ENCODE peak calls at places on chromosomes 5 and 9, in five cellular contexts. One of them, this sample, is unnamed.

GRCh38 chr9:114348906-114349482 is 19.3 kb downstream of the ORM2 start:
- DNase-seq in hypothalamus: peak
- DNase-seq in mesendoderm: peak
- DNase-seq in T-helper 17 cell: no peak
- DNase-seq in Caco-2: peak
- DNase-seq in this sample: no peak

GRCh38 chr9:133359420-133360175 is 3.2 kb downstream of the SURF2 start:
- DNase-seq in hypothalamus: no peak
- DNase-seq in mesendoderm: peak
- DNase-seq in T-helper 17 cell: no peak
- DNase-seq in Caco-2: peak
- DNase-seq in this sample: no peak

GRCh38 chr5:130286971-130287370 is 382.7 kb downstream of the CHSY3 start:
- DNase-seq in hypothalamus: no peak
- DNase-seq in mesendoderm: no peak
- DNase-seq in T-helper 17 cell: no peak
- DNase-seq in Caco-2: no peak
- DNase-seq in this sample: no peak

GRCh38 chr9:107534510-107535078 is 45.0 kb upstream of the KLF4 start:
- DNase-seq in hypothalamus: no peak
- DNase-seq in mesendoderm: no peak
- DNase-seq in T-helper 17 cell: no peak
- DNase-seq in Caco-2: no peak
- DNase-seq in this sample: no peak

GRCh38 chr5:14195588-14195987 is 52.4 kb downstream of the TRIO start:
- DNase-seq in hypothalamus: no peak
- DNase-seq in mesendoderm: no peak
- DNase-seq in T-helper 17 cell: no peak
- DNase-seq in Caco-2: no peak
- DNase-seq in this sample: no peak

GRCh38 chr5:113218200-113218599 is 216.6 kb downstream of the TSSK1B start:
- DNase-seq in hypothalamus: no peak
- DNase-seq in mesendoderm: no peak
- DNase-seq in T-helper 17 cell: no peak
- DNase-seq in Caco-2: no peak
- DNase-seq in this sample: no peak

GRCh38 chr5:132466453-132467291 is 23.9 kb downstream of the IRF1 start:
- DNase-seq in hypothalamus: no peak
- DNase-seq in mesendoderm: peak
- DNase-seq in T-helper 17 cell: no peak
- DNase-seq in Caco-2: peak
- DNase-seq in this sample: peak

GRCh38 chr9:109307380-109308240 is 13.2 kb downstream of the EPB41L4B start:
- DNase-seq in hypothalamus: no peak
- DNase-seq in mesendoderm: no peak
- DNase-seq in T-helper 17 cell: no peak
- DNase-seq in Caco-2: peak
- DNase-seq in this sample: no peak

GRCh38 chr5:143056792-143057579 is 286.8 kb downstream of the ARHGAP26 start:
- DNase-seq in hypothalamus: no peak
- DNase-seq in mesendoderm: no peak
- DNase-seq in T-helper 17 cell: no peak
- DNase-seq in Caco-2: no peak
- DNase-seq in this sample: no peak

GRCh38 chr5:72079288-72079687 is 28.0 kb upstream of the MAP1B start:
- DNase-seq in hypothalamus: no peak
- DNase-seq in mesendoderm: peak
- DNase-seq in T-helper 17 cell: no peak
- DNase-seq in Caco-2: no peak
- DNase-seq in this sample: no peak

GRCh38 chr5:71586052-71586940 is 844 bp upstream of the MCCC2 start:
- DNase-seq in hypothalamus: peak
- DNase-seq in mesendoderm: no peak
- DNase-seq in T-helper 17 cell: no peak
- DNase-seq in Caco-2: peak
- DNase-seq in this sample: no peak

GRCh38 chr5:65128226-65128625 is 353.5 kb downstream of the ADAMTS6 start:
- DNase-seq in hypothalamus: no peak
- DNase-seq in mesendoderm: peak
- DNase-seq in T-helper 17 cell: no peak
- DNase-seq in Caco-2: no peak
- DNase-seq in this sample: no peak

GRCh38 chr9:70413427-70413797 is 1.0 kb downstream of the KLF9 start:
- DNase-seq in hypothalamus: no peak
- DNase-seq in mesendoderm: peak
- DNase-seq in T-helper 17 cell: peak
- DNase-seq in Caco-2: no peak
- DNase-seq in this sample: peak

GRCh38 chr9:100091650-100092049 is 7.2 kb downstream of the ERP44 start:
- DNase-seq in hypothalamus: no peak
- DNase-seq in mesendoderm: no peak
- DNase-seq in T-helper 17 cell: no peak
- DNase-seq in Caco-2: no peak
- DNase-seq in this sample: no peak

GRCh38 chr5:77877516-77878070 is 101.5 kb upstream of the TBCA start:
- DNase-seq in hypothalamus: no peak
- DNase-seq in mesendoderm: no peak
- DNase-seq in T-helper 17 cell: no peak
- DNase-seq in Caco-2: no peak
- DNase-seq in this sample: no peak

GRCh38 chr5:163916856-163917255 is 411.4 kb downstream of the MAT2B start:
- DNase-seq in hypothalamus: no peak
- DNase-seq in mesendoderm: no peak
- DNase-seq in T-helper 17 cell: no peak
- DNase-seq in Caco-2: no peak
- DNase-seq in this sample: no peak